ENCODE peak calls at places on chromosome 12, in seven cellular contexts. S is astrocyte of the cerebellum; V is CD4-positive, alpha-beta T cell; Q is ascending aorta; W is CD8-positive, alpha-beta T cell; N is upper lobe of left lung; L is HCT116. P is an unnamed sample.

GRCh38 chr12:108260039-108260438 is 79.1 kb downstream of the CMKLR1 start:
- DNase-seq in S (no peak), V (no peak), Q (no peak), W (no peak), N (no peak), L (no peak), P (no peak)

GRCh38 chr12:40946612-40947194 is 241.4 kb upstream of the PDZRN4 start:
- DNase-seq in S (no peak), V (no peak), Q (no peak), W (no peak), N (no peak), L (peak), P (no peak)

GRCh38 chr12:110314308-110314707 is 33.3 kb downstream of the ATP2A2 start:
- DNase-seq in S (no peak), V (no peak), Q (no peak), W (no peak), N (no peak), L (no peak), P (no peak)

GRCh38 chr12:108484845-108485244 is 30.2 kb upstream of the FICD start:
- DNase-seq in S (no peak), V (no peak), Q (no peak), W (no peak), N (no peak), L (no peak), P (no peak)

GRCh38 chr12:116520801-116521471 is 38.2 kb upstream of the MAP1LC3B2 start:
- DNase-seq in S (peak), V (no peak), Q (no peak), W (no peak), N (no peak), L (no peak), P (no peak)

GRCh38 chr12:108649668-108650067 is 16.0 kb upstream of the SELPLG start:
- DNase-seq in S (peak), V (no peak), Q (no peak), W (no peak), N (no peak), L (peak), P (no peak)

GRCh38 chr12:104602901-104603300 is 146.2 kb downstream of the CHST11 start:
- DNase-seq in S (no peak), V (no peak), Q (no peak), W (no peak), N (no peak), L (no peak), P (no peak)

GRCh38 chr12:1576410-1577240 is 17.8 kb downstream of the FBXL14 start:
- DNase-seq in S (no peak), V (no peak), Q (no peak), W (no peak), N (no peak), L (no peak), P (no peak)

GRCh38 chr12:111953455-111953854 is 59.5 kb downstream of the TMEM116 start:
- DNase-seq in S (no peak), V (no peak), Q (no peak), W (no peak), N (peak), L (no peak), P (no peak)

GRCh38 chr12:105993766-105994165 is 145.0 kb downstream of the NUAK1 start:
- DNase-seq in S (no peak), V (no peak), Q (no peak), W (no peak), N (no peak), L (no peak), P (no peak)

GRCh38 chr12:9673404-9674225 is 4.1 kb downstream of the CLEC2D start:
- DNase-seq in S (peak), V (peak), Q (no peak), W (peak), N (peak), L (peak), P (peak)

GRCh38 chr12:104275689-104276088 is 27.9 kb upstream of the EID3 start:
- DNase-seq in S (no peak), V (no peak), Q (no peak), W (no peak), N (no peak), L (no peak), P (no peak)

GRCh38 chr12:3152892-3153291 is 75.7 kb downstream of the TSPAN9 start:
- DNase-seq in S (no peak), V (no peak), Q (no peak), W (no peak), N (no peak), L (no peak), P (no peak)

GRCh38 chr12:41302979-41303403 is 114.9 kb downstream of the PDZRN4 start:
- DNase-seq in S (no peak), V (no peak), Q (no peak), W (no peak), N (no peak), L (no peak), P (no peak)

GRCh38 chr12:132284071-132284492 is 45.3 kb downstream of the GALNT9 start:
- DNase-seq in S (no peak), V (no peak), Q (no peak), W (no peak), N (no peak), L (no peak), P (no peak)
- TF ChIP-seq CTCF in S (peak), V (no peak), Q (no peak), W (no peak), N (no peak), L (peak), P (no peak)

GRCh38 chr12:20367731-20368652 is at the start of gene PDE3A:
- DNase-seq in S (peak), V (no peak), Q (no peak), W (no peak), N (peak), L (peak), P (no peak)
- TF ChIP-seq CTCF in S (peak), V (no peak), Q (peak), W (no peak), N (no peak), L (no peak), P (no peak)

GRCh38 chr12:7870335-7870734 is 2.4 kb downstream of the SLC2A14 start:
- DNase-seq in S (no peak), V (no peak), Q (no peak), W (no peak), N (no peak), L (no peak), P (no peak)

GRCh38 chr12:7872565-7873304 is at the start of gene SLC2A14:
- DNase-seq in S (no peak), V (no peak), Q (no peak), W (no peak), N (no peak), L (no peak), P (no peak)

GRCh38 chr12:7868391-7868790 is 4.3 kb downstream of the SLC2A14 start:
- DNase-seq in S (no peak), V (no peak), Q (no peak), W (no peak), N (no peak), L (no peak), P (no peak)

GRCh38 chr12:7864751-7865150 is 8.0 kb downstream of the SLC2A14 start:
- DNase-seq in S (no peak), V (no peak), Q (no peak), W (no peak), N (no peak), L (no peak), P (no peak)

DNA sequence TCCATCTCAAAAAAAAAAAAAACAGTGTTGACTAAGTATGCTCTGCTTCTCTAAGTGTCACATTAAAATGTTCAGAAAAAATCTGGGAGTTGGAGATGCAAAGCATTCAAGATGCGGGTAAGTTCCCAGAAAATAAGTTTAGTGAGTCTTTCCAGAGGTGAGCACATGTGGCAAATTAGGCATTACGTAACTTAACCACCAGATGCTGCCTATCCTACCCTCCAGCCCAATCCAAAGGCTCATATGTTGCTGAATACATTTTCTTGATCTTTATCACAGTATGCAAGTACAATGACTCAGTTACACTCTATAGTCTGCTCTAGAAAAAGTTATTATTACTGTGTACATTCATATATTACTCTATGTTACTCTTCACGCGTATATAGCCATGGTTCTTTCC is 3.6 kb downstream of the SLC2A14 start:
- DNase-seq in S (no peak), V (no peak), Q (no peak), W (no peak), N (no peak), L (no peak), P (no peak)
- TF ChIP-seq CTCF in S (no peak), V (no peak), Q (no peak), W (no peak), N (no peak), L (no peak), P (no peak)

DNA sequence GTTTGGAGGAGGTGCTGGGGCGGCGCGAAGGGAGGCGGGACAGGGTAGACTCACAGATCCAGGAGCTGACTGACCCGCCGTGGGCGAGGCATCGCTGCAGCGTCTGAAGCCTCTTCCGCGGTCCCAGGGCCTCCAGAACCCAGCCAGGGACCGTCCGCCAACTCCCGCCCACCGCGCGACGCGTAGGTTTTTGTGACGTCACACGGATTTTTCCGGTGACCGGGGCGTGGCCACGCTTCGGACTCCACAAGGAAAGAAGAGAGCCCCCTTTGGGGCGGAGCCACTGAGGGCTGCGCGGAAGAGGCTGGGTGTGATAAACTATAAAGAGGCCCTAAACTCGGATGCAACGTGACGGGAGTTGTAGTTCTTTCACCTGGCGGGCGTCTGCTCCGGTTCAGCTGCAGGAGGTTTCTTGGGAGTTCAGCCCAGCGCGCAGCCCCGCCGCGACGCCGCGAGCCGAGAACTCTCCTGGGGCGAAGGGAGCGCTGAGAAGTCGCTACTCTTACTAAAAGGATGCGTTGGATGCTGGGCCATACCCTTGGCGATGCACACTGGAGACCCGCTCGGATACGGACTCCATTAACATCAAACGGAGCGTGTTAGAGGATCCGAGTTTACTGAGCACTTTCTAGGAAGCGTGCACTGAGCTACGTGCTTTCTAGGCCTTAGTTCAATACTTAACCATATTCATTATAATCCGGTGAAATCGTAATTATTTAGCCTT is at the start of gene AMN1:
- DNase-seq in S (peak), V (peak), Q (peak), W (peak), N (peak), L (peak), P (peak)
- TF ChIP-seq CTCF in S (peak), V (peak), Q (no peak), W (no peak), N (peak), L (no peak), P (no peak)

GRCh38 chr12:57210461-57210860 is 6.1 kb upstream of the NXPH4 start:
- DNase-seq in S (no peak), V (no peak), Q (no peak), W (no peak), N (no peak), L (no peak), P (no peak)

GRCh38 chr12:57213068-57213715 is 3.4 kb upstream of the NXPH4 start:
- DNase-seq in S (peak), V (peak), Q (peak), W (peak), N (peak), L (peak), P (peak)

GRCh38 chr12:57210926-57211700 is 5.5 kb upstream of the NXPH4 start:
- DNase-seq in S (no peak), V (no peak), Q (no peak), W (no peak), N (no peak), L (no peak), P (no peak)

GRCh38 chr12:57212701-57213067 is 3.9 kb upstream of the NXPH4 start:
- DNase-seq in S (no peak), V (no peak), Q (no peak), W (no peak), N (no peak), L (no peak), P (no peak)

GRCh38 chr12:57211791-57212700 is 4.5 kb upstream of the NXPH4 start:
- DNase-seq in S (no peak), V (no peak), Q (no peak), W (no peak), N (no peak), L (no peak), P (no peak)
- TF ChIP-seq CTCF in S (no peak), V (no peak), Q (no peak), W (no peak), N (no peak), L (no peak), P (no peak)

DNA sequence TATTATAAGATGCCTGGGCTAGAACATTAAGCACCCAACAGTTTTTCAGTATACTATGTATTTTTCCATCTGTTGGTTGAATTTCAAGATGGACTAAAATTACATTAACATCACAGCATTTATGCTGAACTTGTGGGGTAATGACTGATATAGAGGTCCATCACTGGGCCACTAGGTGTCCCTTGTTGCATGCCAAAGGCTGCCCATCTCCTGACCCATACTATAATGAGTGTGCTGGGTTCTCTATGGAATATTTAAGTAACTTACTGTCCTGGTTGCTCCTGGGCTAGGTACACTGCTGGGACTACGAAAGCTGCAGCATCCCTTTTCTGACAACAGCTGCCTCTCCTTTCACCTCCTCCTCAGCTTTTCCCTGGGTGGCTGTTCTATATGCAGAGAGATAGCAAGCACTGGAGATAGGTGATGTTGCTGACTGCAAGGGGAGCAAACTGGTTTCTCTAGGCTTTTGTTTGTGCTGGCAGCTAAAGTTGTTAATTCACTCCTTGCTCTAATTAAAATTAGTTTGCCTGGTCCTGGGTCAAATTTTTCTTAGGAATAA is 138.6 kb upstream of the TRHDE start:
- DNase-seq in S (no peak), V (no peak), Q (no peak), W (no peak), N (no peak), L (no peak), P (no peak)
- TF ChIP-seq CTCF in S (peak), V (no peak), Q (no peak), W (no peak), N (no peak), L (peak), P (no peak)

DNA sequence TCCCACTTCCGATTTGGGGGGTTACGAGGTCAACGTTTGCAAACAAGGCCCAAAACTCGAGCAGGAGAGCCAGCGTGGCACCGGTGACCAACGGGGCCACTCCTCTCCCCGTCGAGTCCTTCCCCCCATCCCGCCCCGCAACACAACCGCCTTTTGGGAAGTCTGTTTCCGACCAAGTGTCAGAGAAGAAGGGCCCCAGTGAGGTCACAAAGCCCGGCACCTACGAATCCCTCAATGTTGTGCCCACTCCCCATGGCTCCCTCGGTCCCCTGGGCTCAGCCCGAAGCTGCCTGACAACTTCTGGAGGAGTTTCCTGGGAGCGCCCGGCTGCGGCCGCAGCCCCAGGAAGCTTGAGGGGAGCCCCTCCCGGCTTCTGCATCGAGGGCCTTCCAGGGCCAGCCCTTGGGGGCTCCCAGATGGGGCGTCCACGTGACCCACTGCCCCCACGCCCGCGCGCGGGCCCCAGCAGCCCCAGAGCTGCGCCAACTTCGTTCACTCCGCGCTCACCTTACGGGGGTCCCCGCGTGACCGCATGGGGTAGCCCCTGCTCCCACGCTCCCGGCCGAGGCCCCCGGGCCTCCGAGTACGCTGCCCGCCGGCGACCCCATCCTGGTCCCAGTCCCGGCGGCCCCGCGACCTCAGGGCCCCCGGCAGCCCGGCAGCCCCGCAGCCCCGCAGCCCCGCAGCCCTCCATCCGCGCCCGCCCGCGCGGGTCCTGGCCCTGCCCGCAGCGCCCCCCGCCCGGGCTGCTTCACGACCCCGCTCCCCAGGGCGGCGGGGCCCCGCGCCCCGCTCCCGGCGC is 1.1 kb downstream of the CDK2AP1 start:
- DNase-seq in S (no peak), V (no peak), Q (no peak), W (peak), N (peak), L (no peak), P (no peak)
- TF ChIP-seq CTCF in S (no peak), V (no peak), Q (no peak), W (no peak), N (peak), L (no peak), P (no peak)

GRCh38 chr12:121812320-121812871 is 8.6 kb downstream of the SETD1B start:
- DNase-seq in S (no peak), V (no peak), Q (no peak), W (no peak), N (peak), L (no peak), P (no peak)
- TF ChIP-seq CTCF in S (no peak), V (peak), Q (no peak), W (peak), N (peak), L (no peak), P (peak)

P was measured in natural killer cell.